ENCODE peak calls at places on chromosomes 5 and 9, in eight cellular contexts. C, L, G, R, O, A, Y and V are unnamed samples.

GRCh38 chr5:115774684-115775083 is 41.8 kb downstream of the CDO1 start:
- DNase-seq in C (peak; percentile 16), L (no peak), G (no peak), R (no peak), O (no peak), A (no peak), Y (no peak), V (no peak)

GRCh38 chr9:130948266-130948665 is 9.2 kb upstream of the FIBCD1 start:
- DNase-seq in C (no peak), L (no peak), G (no peak), R (no peak), O (no peak), A (no peak), Y (no peak), V (no peak)

GRCh38 chr5:135800656-135801055 is 33.8 kb upstream of the SLC25A48 start:
- DNase-seq in C (no peak), L (no peak), G (no peak), R (no peak), O (no peak), A (no peak), Y (no peak), V (no peak)

GRCh38 chr5:78526049-78526525 is 122.5 kb downstream of the LHFPL2 start:
- DNase-seq in C (no peak), L (no peak), G (no peak), R (no peak), O (no peak), A (no peak), Y (peak; percentile 56), V (no peak)

GRCh38 chr5:144390133-144390532 is 219.5 kb downstream of the KCTD16 start:
- DNase-seq in C (no peak), L (no peak), G (no peak), R (no peak), O (peak; percentile 9), A (no peak), Y (peak; percentile 5), V (no peak)

GRCh38 chr9:130912932-130913598 is 16.5 kb upstream of the QRFP start:
- DNase-seq in C (no peak), L (no peak), G (no peak), R (peak; percentile 21), O (peak; percentile 82), A (no peak), Y (peak; percentile 95), V (no peak)

GRCh38 chr9:89731262-89731980 is 126.6 kb downstream of the GADD45G start:
- DNase-seq in C (no peak), L (no peak), G (no peak), R (no peak), O (no peak), A (no peak), Y (no peak), V (no peak)

GRCh38 chr9:6689893-6690634 is 44.5 kb upstream of the GLDC start:
- DNase-seq in C (no peak), L (no peak), G (no peak), R (no peak), O (no peak), A (no peak), Y (no peak), V (no peak)

GRCh38 chr5:142758803-142759145 is 11.4 kb upstream of the ARHGAP26 start:
- DNase-seq in C (no peak), L (no peak), G (no peak), R (no peak), O (no peak), A (no peak), Y (no peak), V (no peak)

GRCh38 chr9:137150485-137151060 is 11.6 kb downstream of the GRIN1 start:
- DNase-seq in C (no peak), L (no peak), G (no peak), R (no peak), O (peak; percentile 51), A (no peak), Y (peak; percentile 40), V (no peak)

GRCh38 chr9:18255158-18255629 is 218.8 kb upstream of the ADAMTSL1 start:
- DNase-seq in C (peak; percentile 59), L (peak; percentile 46), G (peak; percentile 87), R (peak; percentile 70), O (peak; percentile 68), A (peak; percentile 75), Y (peak; percentile 82), V (peak; percentile 56)

GRCh38 chr5:170612256-170612656 is 108.4 kb downstream of the KCNIP1 start:
- DNase-seq in C (no peak), L (no peak), G (no peak), R (no peak), O (no peak), A (no peak), Y (no peak), V (no peak)

GRCh38 chr9:22031664-22032411 is 22.7 kb upstream of the CDKN2B start:
- DNase-seq in C (no peak), L (no peak), G (no peak), R (no peak), O (no peak), A (no peak), Y (no peak), V (no peak)

GRCh38 chr9:115614931-115615401 is 497.0 kb upstream of the TNC start:
- DNase-seq in C (no peak), L (no peak), G (no peak), R (no peak), O (no peak), A (no peak), Y (peak; percentile 59), V (no peak)

GRCh38 chr9:97179616-97180015 is 127.8 kb upstream of the CCDC180 start:
- DNase-seq in C (no peak), L (no peak), G (no peak), R (no peak), O (no peak), A (no peak), Y (no peak), V (no peak)

GRCh38 chr9:128972956-128973355 is 25.5 kb downstream of the NUP188 start:
- DNase-seq in C (no peak), L (no peak), G (no peak), R (no peak), O (peak; percentile 35), A (no peak), Y (peak; percentile 62), V (no peak)

GRCh38 chr5:61669531-61669930 is 337.5 kb downstream of the ZSWIM6 start:
- DNase-seq in C (no peak), L (no peak), G (no peak), R (no peak), O (no peak), A (no peak), Y (no peak), V (no peak)

GRCh38 chr9:110555551-110555950 is 24.0 kb downstream of the SVEP1 start:
- DNase-seq in C (no peak), L (no peak), G (no peak), R (no peak), O (no peak), A (no peak), Y (no peak), V (no peak)

GRCh38 chr9:32839486-32839885 is 56.1 kb downstream of the TMEM215 start:
- DNase-seq in C (no peak), L (no peak), G (no peak), R (no peak), O (no peak), A (no peak), Y (no peak), V (no peak)

GRCh38 chr5:142924135-142924883 is 154.1 kb downstream of the ARHGAP26 start:
- DNase-seq in C (no peak), L (no peak), G (no peak), R (no peak), O (peak; percentile 1), A (no peak), Y (no peak), V (no peak)

GRCh38 chr9:5799314-5799713 is 33.6 kb downstream of the ERMP1 start:
- DNase-seq in C (no peak), L (no peak), G (no peak), R (peak; percentile 21), O (peak; percentile 45), A (no peak), Y (peak; percentile 48), V (no peak)

GRCh38 chr5:82107277-82107676 is 135.5 kb downstream of the ATG10 start:
- DNase-seq in C (no peak), L (no peak), G (no peak), R (no peak), O (no peak), A (no peak), Y (no peak), V (no peak)

GRCh38 chr5:33409435-33410146 is 31.2 kb upstream of the TARS1 start:
- DNase-seq in C (peak; percentile 21), L (no peak), G (no peak), R (no peak), O (no peak), A (no peak), Y (no peak), V (no peak)

GRCh38 chr9:90814355-90814754 is 12.7 kb downstream of the SYK start:
- DNase-seq in C (no peak), L (no peak), G (no peak), R (no peak), O (no peak), A (no peak), Y (no peak), V (no peak)